ENCODE peak calls at places on chromosomes 4 and X, in eight cellular contexts. H is body of pancreas, W is WTC11, D is epithelial cell of esophagus, V is dorsolateral prefrontal cortex, N is GM13976, P is mammary epithelial cell, T is foreskin fibroblast. F is an unnamed sample.

GRCh38 chrX:16649858-16650257 is at the start of gene S100G:
- DNase-seq in H (no peak), W (no peak), D (no peak), V (no peak), N (no peak), P (no peak), T (no peak), F (no peak)

GRCh38 chr4:108345862-108346530 is 177.3 kb upstream of the LEF1 start:
- DNase-seq in H (no peak), W (no peak), D (peak; percentile 23), V (no peak), N (no peak), P (peak; percentile 59), T (no peak), F (no peak)

GRCh38 chr4:173879286-173879908 is 349.4 kb upstream of the HAND2 start:
- DNase-seq in H (no peak), W (no peak), D (no peak), V (no peak), N (no peak), P (no peak), T (no peak), F (no peak)

GRCh38 chr4:3638080-3638715 is 106.0 kb upstream of the LRPAP1 start:
- DNase-seq in H (no peak), W (no peak), D (no peak), V (no peak), N (no peak), P (no peak), T (no peak), F (no peak)

GRCh38 chrX:12974797-12975669 is at the start of gene TMSB4X:
- DNase-seq in H (peak; percentile 90), W (peak; percentile 79), D (peak; percentile 75), V (peak; percentile 90), N (peak; percentile 68), P (peak; percentile 76), T (peak; percentile 90), F (peak; percentile 95)

GRCh38 chr4:16052939-16053338 is 30.9 kb downstream of the PROM1 start:
- DNase-seq in H (no peak), W (no peak), D (no peak), V (no peak), N (no peak), P (no peak), T (no peak), F (no peak)

GRCh38 chr4:175351473-175351872 is 433.3 kb downstream of the ADAM29 start:
- DNase-seq in H (no peak), W (no peak), D (no peak), V (no peak), N (no peak), P (no peak), T (no peak), F (no peak)

GRCh38 chr4:41050116-41050515 is 164.2 kb downstream of the APBB2 start:
- DNase-seq in H (no peak), W (no peak), D (no peak), V (no peak), N (no peak), P (no peak), T (no peak), F (no peak)

GRCh38 chr4:154314248-154314647 is 177.4 kb downstream of the DCHS2 start:
- DNase-seq in H (no peak), W (no peak), D (peak; percentile 38), V (peak; percentile 40), N (no peak), P (no peak), T (peak; percentile 69), F (no peak)

GRCh38 chrX:148495156-148495555 is 5.3 kb upstream of the AFF2 start:
- DNase-seq in H (no peak), W (no peak), D (no peak), V (no peak), N (no peak), P (no peak), T (no peak), F (no peak)

GRCh38 chr4:57635900-57636299 is 525.7 kb upstream of the IGFBP7 start:
- DNase-seq in H (no peak), W (no peak), D (no peak), V (no peak), N (no peak), P (no peak), T (no peak), F (no peak)

DNA sequence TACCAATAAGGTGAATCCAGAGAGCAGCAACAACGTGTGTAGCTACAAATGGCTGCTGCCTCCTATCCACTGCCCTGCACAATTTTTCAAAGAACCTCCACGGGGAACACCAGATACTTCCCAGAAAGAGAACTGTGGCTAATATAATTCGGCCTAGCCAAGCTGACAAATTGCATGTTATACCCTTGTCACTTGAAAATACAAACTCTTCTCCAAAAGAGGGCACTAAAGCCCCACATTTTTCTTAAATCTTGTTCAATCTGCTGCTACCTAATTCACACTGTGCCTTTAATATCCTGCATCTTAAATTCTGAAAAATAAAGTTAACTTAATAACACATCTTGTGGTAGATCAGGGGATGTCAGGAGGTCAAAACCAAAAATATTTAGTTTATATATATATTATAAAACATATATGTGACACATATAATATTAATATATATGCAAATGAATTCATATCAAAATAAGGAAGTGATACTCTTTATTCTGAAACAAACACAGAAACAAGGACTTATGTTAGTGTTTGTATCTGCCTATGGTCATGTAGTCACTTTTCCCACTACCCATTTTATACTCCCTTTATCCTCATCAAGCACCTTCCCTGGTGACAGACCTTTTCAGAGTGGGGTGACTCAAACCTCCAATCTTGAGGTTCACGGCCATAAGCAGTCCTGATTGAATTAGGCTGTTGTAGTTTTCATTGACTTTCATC is 24.1 kb downstream of the CT45A1 start:
- DNase-seq in H (no peak), W (no peak), D (peak; percentile 2), V (no peak), N (no peak), P (no peak), T (no peak), F (no peak)
- TF ChIP-seq CTCF in H (no peak), W (no peak), D (no peak), V (no peak), N (no peak), P (no peak), T (no peak), F (peak; percentile 39)

DNA sequence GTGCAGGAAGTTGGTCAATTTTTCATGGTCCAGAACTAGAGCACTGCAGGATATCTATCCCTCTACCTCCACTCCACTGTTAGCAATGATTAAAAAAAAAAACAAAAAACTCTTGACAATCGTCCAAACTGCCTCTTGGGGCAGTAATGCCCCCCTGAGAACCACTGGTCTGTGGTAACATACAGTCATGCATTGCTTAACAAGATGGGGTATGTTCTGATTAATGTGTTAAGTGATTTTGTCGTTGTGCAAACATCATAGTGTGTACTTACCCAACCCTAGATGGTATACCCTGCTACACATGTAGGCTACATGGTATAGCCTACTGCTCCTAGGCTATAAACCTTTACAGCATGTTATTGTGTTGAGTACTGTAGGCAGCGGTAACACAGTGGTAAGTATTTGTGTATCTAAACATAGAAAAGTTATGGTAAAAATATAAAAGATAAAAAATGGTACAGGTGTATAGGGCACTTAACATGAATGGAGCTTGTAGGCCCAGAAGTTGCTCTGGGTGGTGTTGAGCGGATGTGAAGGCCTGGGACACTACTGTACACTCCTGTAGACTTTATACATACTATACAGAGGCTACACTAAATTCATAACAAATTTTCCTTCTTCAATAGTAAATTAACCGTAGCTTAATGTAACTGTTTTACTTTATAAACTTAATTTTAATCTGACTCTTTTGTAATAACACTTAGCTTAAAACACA is 34.1 kb downstream of the ART3 start:
- DNase-seq in H (no peak), W (no peak), D (peak; percentile 45), V (no peak), N (no peak), P (peak; percentile 49), T (peak; percentile 16), F (no peak)
- TF ChIP-seq CTCF in H (no peak), W (no peak), D (no peak), V (no peak), N (no peak), P (peak; percentile 7), T (no peak), F (no peak)

DNA sequence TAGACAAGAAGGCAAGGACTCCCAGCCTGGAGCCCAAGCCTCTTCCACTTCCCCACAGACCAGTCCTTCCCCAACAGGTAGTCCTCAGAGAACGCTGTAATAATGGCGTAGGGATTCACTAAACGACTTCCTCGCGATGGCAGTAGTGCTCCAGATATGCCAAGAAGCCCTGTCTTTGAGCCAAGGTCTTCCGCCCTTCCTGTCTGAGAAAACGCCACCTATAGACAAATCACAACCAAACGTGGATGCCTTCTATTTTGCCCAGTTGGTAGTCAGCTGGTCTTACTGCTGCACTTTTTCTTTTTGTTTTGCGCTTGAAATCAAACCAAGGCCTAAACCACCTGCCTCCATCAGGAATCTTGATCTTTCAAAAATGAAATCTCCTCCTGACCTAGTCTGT is 203.3 kb downstream of the OR13H1 start:
- DNase-seq in H (peak; percentile 88), W (no peak), D (no peak), V (peak; percentile 85), N (peak; percentile 21), P (peak; percentile 81), T (no peak), F (peak; percentile 71)
- TF ChIP-seq CTCF in H (no peak), W (no peak), D (no peak), V (peak; percentile 66), N (peak; percentile 29), P (peak; percentile 42), T (no peak), F (no peak)

DNA sequence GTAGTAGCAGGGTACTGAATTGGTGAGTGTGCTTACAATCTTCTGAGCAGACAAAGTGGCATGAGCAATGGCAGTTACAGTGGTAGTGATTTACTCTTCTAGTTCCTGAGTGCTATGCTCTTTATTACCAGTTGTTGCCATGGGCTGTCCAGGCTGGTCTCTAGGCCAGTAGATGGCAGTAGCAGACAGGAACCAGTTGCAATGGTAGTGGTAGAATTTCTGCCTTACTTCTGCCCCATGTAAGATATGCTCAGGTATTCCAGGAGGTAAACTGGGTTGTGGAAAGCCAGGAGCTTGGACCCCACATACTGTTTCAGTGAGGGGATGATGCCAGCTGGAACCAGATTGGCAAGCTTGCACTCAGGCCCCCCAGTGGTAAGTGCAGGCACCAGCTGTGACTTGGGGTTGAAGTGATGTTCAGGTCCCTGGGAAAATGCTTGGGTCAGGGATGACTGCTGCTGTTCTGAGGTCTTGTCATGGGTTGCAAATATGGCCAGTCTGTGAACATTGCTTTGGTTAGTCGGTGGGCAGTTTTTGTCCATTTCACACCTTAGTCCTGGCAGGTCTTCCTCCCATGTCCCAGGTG is 63.0 kb upstream of the ZXDB start:
- DNase-seq in H (peak; percentile 16), W (peak; percentile 33), D (peak; percentile 31), V (no peak), N (no peak), P (peak; percentile 9), T (peak; percentile 0), F (no peak)
- TF ChIP-seq CTCF in H (no peak), W (no peak), D (peak; percentile 54), V (no peak), N (no peak), P (peak; percentile 53), T (peak; percentile 22), F (peak; percentile 34)

F was measured in osteocyte.